ENCODE peak calls at places on chromosomes 16 and 17, in five cellular contexts. D, L, R, G and N are unnamed samples.

GRCh38 chr16:67277999-67278772 is 1.1 kb upstream of the PLEKHG4 start:
- DNase-seq in G (peak), D (no peak), L (no peak), R (no peak), N (no peak)

GRCh38 chr16:22763655-22764054 is 50.3 kb upstream of the HS3ST2 start:
- DNase-seq in R (no peak), D (no peak), L (no peak), G (no peak), N (no peak)

GRCh38 chr17:1764274-1764673 is 2.4 kb downstream of the SERPINF1 start:
- DNase-seq in G (no peak), D (peak), R (peak), L (peak), N (peak)

GRCh38 chr17:54891176-54891821 is 9.4 kb upstream of the TOM1L1 start:
- DNase-seq in L (no peak), G (peak), D (no peak), R (no peak), N (peak)

GRCh38 chr17:30950669-30951399 is 20.0 kb upstream of the RNF135 start:
- DNase-seq in D (peak), L (no peak), R (peak), G (no peak), N (peak)

GRCh38 chr17:35727635-35728034 is 3.8 kb upstream of the RASL10B start:
- DNase-seq in G (no peak), R (no peak), L (no peak), D (no peak), N (no peak)

GRCh38 chr16:79082955-79083354 is 517.6 kb downstream of the MAF start:
- DNase-seq in D (no peak), L (no peak), G (no peak), R (no peak), N (no peak)

GRCh38 chr17:37147301-37147812 is 198.6 kb downstream of the AATF start:
- DNase-seq in L (no peak), D (no peak), R (no peak), G (peak), N (no peak)

GRCh38 chr16:25481636-25482035 is 210.1 kb upstream of the HS3ST4 start:
- DNase-seq in D (no peak), R (no peak), L (no peak), G (no peak), N (no peak)

GRCh38 chr17:82917656-82918345 is 78.0 kb upstream of the ZNF750 start:
- DNase-seq in D (no peak), R (no peak), L (no peak), G (peak), N (no peak)

GRCh38 chr16:67966549-67967182 is 1.8 kb downstream of the SLC12A4 start:
- DNase-seq in R (peak), D (no peak), L (no peak), G (peak), N (no peak)

GRCh38 chr16:10930755-10931093 is 11.5 kb downstream of the DEXI start:
- DNase-seq in G (no peak), R (no peak), L (no peak), D (no peak), N (no peak)
- TF ChIP-seq CTCF in G (no peak), R (no peak), L (no peak), D (no peak), N (no peak)

GRCh38 chr17:66551839-66552238 is 249.4 kb downstream of the PRKCA start:
- DNase-seq in L (no peak), G (no peak), D (no peak), R (no peak), N (no peak)

GRCh38 chr17:66549312-66549705 is 246.9 kb downstream of the PRKCA start:
- DNase-seq in R (no peak), D (no peak), G (no peak), L (no peak), N (no peak)

GRCh38 chr17:66548659-66549311 is 246.4 kb downstream of the PRKCA start:
- DNase-seq in R (no peak), G (no peak), D (no peak), L (no peak), N (no peak)

GRCh38 chr17:66548158-66548557 is 245.7 kb downstream of the PRKCA start:
- DNase-seq in R (no peak), D (no peak), L (no peak), G (no peak), N (no peak)

GRCh38 chr17:66549731-66550207 is 247.4 kb downstream of the PRKCA start:
- DNase-seq in L (no peak), D (no peak), G (peak), R (no peak), N (peak)
- H3K27ac ChIP-seq in L (no peak), D (no peak), G (peak), R (no peak), N (peak)

DNA sequence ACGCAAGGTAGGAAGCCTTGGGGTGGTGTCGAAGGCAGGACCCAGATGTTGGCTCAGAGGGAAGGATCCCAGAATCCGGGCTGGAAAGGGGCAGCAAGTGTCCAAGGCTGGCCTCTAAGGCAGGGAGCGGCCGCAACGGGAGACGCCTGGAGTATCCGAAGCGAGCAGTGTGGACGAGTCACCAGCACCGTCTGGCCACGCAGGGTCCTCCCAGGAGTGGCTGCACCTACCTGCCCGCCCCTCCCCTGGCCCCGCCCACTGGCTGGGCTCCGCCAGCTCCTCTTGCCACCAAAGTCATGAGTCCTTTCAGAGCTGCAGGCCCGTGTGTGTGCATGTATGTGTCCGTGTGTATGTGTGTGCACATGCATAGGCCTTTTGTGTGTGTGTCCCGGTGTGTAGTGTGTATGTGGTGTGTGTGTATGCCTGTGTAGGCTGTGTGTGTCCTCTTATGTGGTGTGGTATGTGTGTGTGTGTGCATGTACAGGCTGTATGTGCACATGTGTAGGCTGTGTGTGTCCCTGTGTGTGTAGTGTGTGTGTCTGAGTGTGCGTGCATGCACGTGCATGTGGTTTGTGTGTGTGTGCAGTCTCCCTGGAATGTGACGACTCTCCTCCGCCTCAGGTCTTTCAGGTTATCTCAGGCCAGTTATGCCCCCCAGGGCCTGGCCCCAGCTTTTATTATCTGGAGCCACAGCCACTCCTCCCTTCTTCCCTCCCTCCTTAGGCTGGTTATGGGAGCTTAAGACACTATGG is at the start of gene PRSS8:
- DNase-seq in D (no peak), L (no peak), G (peak), R (peak), N (no peak)
- H3K4me3 ChIP-seq in D (no peak), L (peak), G (peak), R (peak), N (no peak)

DNA sequence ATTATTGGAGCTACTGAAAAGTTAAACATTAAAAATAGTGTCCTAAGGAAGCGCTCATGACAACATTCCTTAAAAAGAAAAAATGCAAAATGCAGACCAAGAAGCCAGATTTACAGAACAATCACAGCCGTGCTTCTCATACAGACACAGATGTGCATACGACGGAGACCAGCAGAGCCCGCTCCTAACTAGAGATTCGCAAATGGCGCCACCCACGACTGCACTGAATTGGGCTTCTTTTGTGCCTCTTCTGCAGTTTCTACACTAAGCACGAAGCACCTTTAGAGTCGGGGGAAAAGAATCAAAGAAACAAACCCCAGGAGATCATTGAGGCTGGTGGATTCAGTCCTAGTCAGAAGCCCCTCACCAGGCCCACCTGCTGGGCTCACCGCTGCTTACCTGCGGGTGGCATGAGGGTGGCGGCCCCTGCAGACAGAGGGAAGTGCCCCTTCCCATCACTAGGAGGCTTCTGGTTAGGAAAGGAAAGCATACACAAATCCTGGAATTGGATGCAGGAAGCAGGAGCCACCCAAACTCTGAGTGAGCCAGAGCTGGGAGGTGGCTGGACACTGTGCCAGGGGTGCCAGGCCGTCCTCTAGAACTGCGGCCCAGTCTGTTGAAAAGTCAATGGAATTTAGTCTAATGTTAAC is 64.9 kb upstream of the CHMP6 start:
- DNase-seq in R (peak), G (no peak), D (no peak), L (no peak), N (no peak)
- TF ChIP-seq CTCF in R (no peak), G (no peak), D (no peak), L (no peak), N (no peak)

GRCh38 chr16:8822403-8822802 is 24.8 kb downstream of the PMM2 start:
- DNase-seq in R (no peak), L (no peak), D (no peak), G (no peak), N (no peak)

GRCh38 chr16:8816967-8817662 is 19.5 kb downstream of the PMM2 start:
- DNase-seq in D (no peak), R (no peak), L (no peak), G (no peak), N (no peak)

GRCh38 chr16:8814095-8814806 is 16.6 kb downstream of the PMM2 start:
- DNase-seq in L (no peak), G (no peak), R (no peak), D (no peak), N (no peak)

GRCh38 chr16:8819635-8820034 is 22.0 kb downstream of the PMM2 start:
- DNase-seq in G (no peak), L (no peak), R (no peak), D (no peak), N (no peak)

DNA sequence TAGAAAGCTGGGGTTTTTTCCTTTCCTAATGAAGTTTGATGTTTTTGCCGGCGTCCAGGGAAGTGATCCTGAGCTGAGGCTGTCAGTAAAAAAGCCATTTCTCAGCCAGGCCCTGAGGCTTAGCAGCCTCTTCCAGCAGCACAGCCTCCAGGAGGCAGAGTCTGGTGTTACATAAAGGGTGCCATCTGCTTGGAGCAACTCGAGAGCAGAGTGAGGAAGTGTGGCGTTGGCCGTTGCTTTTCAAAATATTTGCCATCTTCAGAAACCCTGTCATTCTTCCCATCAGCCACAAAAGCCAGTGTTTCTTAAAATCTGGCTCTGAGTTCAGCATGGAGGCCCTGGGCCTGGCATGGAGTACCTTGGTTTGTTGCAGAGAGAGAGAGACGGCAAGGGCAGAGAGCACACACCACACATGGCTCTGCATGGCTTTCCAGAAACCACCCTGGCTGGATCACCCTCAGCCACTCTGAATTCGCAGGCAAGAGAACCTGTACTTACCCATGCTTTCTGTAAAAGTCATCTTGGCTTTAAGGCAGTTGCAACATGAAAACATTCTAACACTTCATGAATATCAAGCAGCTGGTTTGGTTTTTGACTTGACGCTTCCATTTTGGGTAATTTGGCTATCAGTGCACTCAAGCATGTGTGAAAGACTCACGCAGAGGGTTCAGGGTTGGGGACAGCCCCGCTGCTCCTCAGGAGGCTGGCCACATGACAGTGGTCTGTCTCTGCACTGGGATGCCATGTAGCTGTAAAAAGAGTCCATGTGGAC is 21.0 kb downstream of the PMM2 start:
- DNase-seq in D (no peak), G (no peak), L (no peak), R (no peak), N (no peak)
- H3K27ac ChIP-seq in D (no peak), G (no peak), L (no peak), R (no peak), N (no peak)